ENCODE peak calls at places on chromosomes 4 and X, in nine cellular contexts. T is heart right ventricle, Q is adipocyte, S is pancreas, J is GM06990, V is substantia nigra, B is RPMI7951, E is glutamatergic neuron, X is head of caudate nucleus. O is an unnamed sample.

GRCh38 chrX:45621356-45622041 is 420.8 kb upstream of the DIPK2B start:
- DNase-seq in X (no peak), E (no peak), Q (peak), B (peak), T (no peak), J (peak), S (no peak), V (no peak), O (no peak)

GRCh38 chr4:168682898-168683500 is 186.1 kb downstream of the PALLD start:
- DNase-seq in E (no peak), T (no peak), Q (no peak), S (no peak), X (no peak), V (no peak), B (no peak), J (no peak), O (no peak)

GRCh38 chr4:40187386-40187913 is 9.4 kb upstream of the RHOH start:
- DNase-seq in T (no peak), Q (no peak), X (no peak), S (no peak), J (no peak), B (no peak), V (no peak), E (no peak), O (no peak)

GRCh38 chr4:915041-915474 is 17.1 kb downstream of the GAK start:
- DNase-seq in V (no peak), E (peak), X (no peak), Q (no peak), J (peak), S (no peak), B (no peak), T (no peak), O (peak)

GRCh38 chr4:110130578-110131358 is 67.6 kb downstream of the ELOVL6 start:
- DNase-seq in Q (no peak), J (no peak), X (no peak), B (no peak), S (no peak), V (no peak), E (no peak), T (no peak), O (no peak)

GRCh38 chr4:172173206-172173605 is 360.0 kb downstream of the GALNTL6 start:
- DNase-seq in T (no peak), S (no peak), J (no peak), B (no peak), Q (no peak), E (no peak), X (peak), V (no peak), O (no peak)

GRCh38 chr4:7206385-7206784 is 14.0 kb downstream of the SORCS2 start:
- DNase-seq in J (no peak), B (peak), X (no peak), E (no peak), S (no peak), Q (peak), T (peak), V (no peak), O (no peak)

GRCh38 chr4:81032805-81033684 is 2.5 kb downstream of the BMP3 start:
- DNase-seq in J (no peak), V (no peak), S (no peak), Q (no peak), B (no peak), X (no peak), E (no peak), T (no peak), O (no peak)

GRCh38 chr4:152850377-152850776 is 70.6 kb downstream of the ARFIP1 start:
- DNase-seq in E (no peak), S (no peak), X (no peak), V (no peak), J (peak), B (peak), T (peak), Q (peak), O (no peak)

GRCh38 chr4:26785766-26786165 is 74.9 kb upstream of the STIM2 start:
- DNase-seq in B (no peak), Q (no peak), S (no peak), T (no peak), J (no peak), V (no peak), E (no peak), X (no peak), O (no peak)

GRCh38 chrX:109992203-109992602 is 10.7 kb upstream of the TMEM164 start:
- DNase-seq in B (no peak), J (no peak), E (no peak), S (peak), Q (no peak), X (no peak), V (no peak), T (no peak), O (no peak)

GRCh38 chrX:123884809-123885408 is 25.1 kb downstream of the XIAP start:
- DNase-seq in Q (peak), S (peak), J (no peak), B (peak), T (peak), E (no peak), V (no peak), X (no peak), O (no peak)

GRCh38 chr4:13535708-13536361 is 8.5 kb downstream of the NKX3-2 start:
- DNase-seq in Q (no peak), V (no peak), X (no peak), T (no peak), E (peak), J (no peak), S (no peak), B (no peak), O (no peak)

GRCh38 chrX:122546269-122546668 is 637.8 kb upstream of the GRIA3 start:
- DNase-seq in V (no peak), Q (no peak), S (no peak), E (no peak), T (no peak), J (no peak), B (no peak), X (no peak), O (no peak)

GRCh38 chrX:47628980-47629379 is 750 bp downstream of the CFP start:
- DNase-seq in J (no peak), V (no peak), X (no peak), Q (no peak), B (no peak), E (no peak), T (no peak), S (no peak), O (no peak)

GRCh38 chrX:47658301-47658683 is 688 bp downstream of the UXT start:
- DNase-seq in T (no peak), V (no peak), J (no peak), S (no peak), E (no peak), Q (no peak), B (no peak), X (no peak), O (no peak)

GRCh38 chr4:47145630-47146029 is 114.3 kb downstream of the GABRB1 start:
- DNase-seq in B (peak), T (no peak), E (no peak), X (no peak), Q (peak), V (no peak), S (no peak), J (peak), O (no peak)

GRCh38 chr4:166502660-166503059 is 629.6 kb downstream of the TLL1 start:
- DNase-seq in X (no peak), E (no peak), S (no peak), B (no peak), V (no peak), T (no peak), Q (no peak), J (no peak), O (no peak)

GRCh38 chr4:165308606-165309005 is 18.9 kb upstream of the MSMO1 start:
- DNase-seq in X (no peak), J (no peak), E (no peak), B (no peak), T (no peak), S (no peak), V (no peak), Q (peak), O (no peak)

GRCh38 chrX:148574247-148574973 is 74.0 kb downstream of the AFF2 start:
- DNase-seq in V (no peak), X (no peak), J (no peak), S (no peak), E (no peak), B (peak), T (no peak), Q (no peak), O (no peak)

GRCh38 chrX:105872921-105873320 is 50.6 kb downstream of the NRK start:
- DNase-seq in V (no peak), E (no peak), T (peak), X (no peak), B (no peak), S (no peak), Q (peak), J (no peak), O (no peak)

GRCh38 chrX:111182938-111183337 is 86.9 kb downstream of the PAK3 start:
- DNase-seq in J (no peak), E (no peak), B (no peak), Q (peak), S (no peak), V (no peak), X (no peak), T (no peak), O (no peak)

GRCh38 chr4:77360451-77360850 is 203.4 kb downstream of the CCNG2 start:
- DNase-seq in J (no peak), E (no peak), B (no peak), X (no peak), V (no peak), Q (no peak), S (no peak), T (no peak), O (no peak)

GRCh38 chr4:155540698-155541097 is 126.0 kb upstream of the GUCY1A1 start:
- DNase-seq in T (no peak), S (no peak), E (no peak), B (no peak), J (no peak), V (no peak), Q (no peak), X (no peak), O (no peak)

GRCh38 chrX:131802836-131803626 is 220.1 kb upstream of the STK26 start:
- DNase-seq in B (peak), S (peak), V (peak), X (no peak), E (no peak), Q (peak), J (peak), T (peak), O (no peak)

GRCh38 chr4:111562811-111563210 is 582.4 kb upstream of the FAM241A start:
- DNase-seq in T (no peak), X (no peak), E (no peak), V (no peak), B (no peak), J (no peak), S (no peak), Q (no peak), O (no peak)

GRCh38 chr4:142480244-142480643 is 365.9 kb downstream of the INPP4B start:
- DNase-seq in T (no peak), Q (peak), S (no peak), B (peak), X (no peak), V (no peak), J (no peak), E (no peak), O (no peak)

O was measured in vagina.